ENCODE peak calls at places on chromosomes 5 and 9, in six cellular contexts. B, E, J, L, G and S are unnamed samples.
A peak's percentile ranks its signal among the peaks of the same experiment; 100 is the strongest.

GRCh38 chr9:79617395-79617794 is 45.6 kb downstream of the TLE4 start:
- DNase-seq in B (no peak), E (no peak), J (no peak), L (no peak), G (no peak), S (no peak)

GRCh38 chr5:20678814-20679298 is 690.9 kb upstream of the CDH18 start:
- DNase-seq in B (no peak), E (peak; percentile 88), J (peak; percentile 49), L (no peak), G (no peak), S (no peak)

GRCh38 chr9:13034696-13035006 is 244.8 kb downstream of the MPDZ start:
- DNase-seq in B (no peak), E (no peak), J (no peak), L (no peak), G (no peak), S (no peak)

GRCh38 chr5:132019337-132019736 is 7.9 kb upstream of the ACSL6 start:
- DNase-seq in B (no peak), E (no peak), J (no peak), L (no peak), G (no peak), S (no peak)

GRCh38 chr9:127783111-127783621 is 2.7 kb upstream of the CDK9 start:
- DNase-seq in B (no peak), E (no peak), J (peak; percentile 98), L (peak; percentile 73), G (no peak), S (peak; percentile 48)

GRCh38 chr5:94893404-94894145 is 275.1 kb downstream of the SLF1 start:
- DNase-seq in B (peak; percentile 5), E (peak; percentile 12), J (peak; percentile 15), L (no peak), G (no peak), S (no peak)

GRCh38 chr5:72468606-72469005 is 38.6 kb downstream of the ZNF366 start:
- DNase-seq in B (peak; percentile 55), E (no peak), J (peak; percentile 71), L (no peak), G (no peak), S (peak; percentile 57)

GRCh38 chr9:36470891-36471290 is 70.8 kb upstream of the RNF38 start:
- DNase-seq in B (no peak), E (no peak), J (peak; percentile 45), L (peak; percentile 67), G (no peak), S (peak; percentile 65)

GRCh38 chr5:175830586-175831300 is 40.6 kb upstream of the CPLX2 start:
- DNase-seq in B (no peak), E (no peak), J (no peak), L (no peak), G (no peak), S (no peak)

GRCh38 chr9:132801659-132802058 is 76.4 kb downstream of the AK8 start:
- DNase-seq in B (no peak), E (no peak), J (no peak), L (no peak), G (no peak), S (no peak)

GRCh38 chr9:127708952-127709587 is 2.3 kb downstream of the CFAP157 start:
- DNase-seq in B (no peak), E (no peak), J (no peak), L (no peak), G (no peak), S (no peak)

GRCh38 chr5:125059255-125060050 is 313.0 kb upstream of the ZNF608 start:
- DNase-seq in B (no peak), E (no peak), J (no peak), L (no peak), G (no peak), S (no peak)

GRCh38 chr5:64690417-64691151 is at the start of gene SHISAL2B:
- DNase-seq in B (no peak), E (peak; percentile 30), J (peak; percentile 13), L (no peak), G (no peak), S (peak; percentile 10)

GRCh38 chr5:176394881-176395675 is 6.5 kb downstream of the HIGD2A start:
- DNase-seq in B (no peak), E (no peak), J (no peak), L (no peak), G (no peak), S (no peak)

GRCh38 chr5:173823721-173824567 is 64.2 kb upstream of the CPEB4 start:
- DNase-seq in B (no peak), E (peak; percentile 93), J (no peak), L (no peak), G (peak; percentile 98), S (peak; percentile 2)

GRCh38 chr5:42691413-42691861 is 65.2 kb upstream of the CCDC152 start:
- DNase-seq in B (no peak), E (no peak), J (no peak), L (no peak), G (no peak), S (no peak)

GRCh38 chr5:143106175-143106574 is 297.3 kb downstream of the NR3C1 start:
- DNase-seq in B (no peak), E (peak; percentile 89), J (peak; percentile 52), L (no peak), G (peak; percentile 80), S (peak; percentile 79)

GRCh38 chr5:176180339-176180738 is 57.9 kb upstream of the SIMC1 start:
- DNase-seq in B (no peak), E (no peak), J (no peak), L (no peak), G (no peak), S (no peak)

GRCh38 chr5:147339313-147339712 is 104.5 kb downstream of the STK32A start:
- DNase-seq in B (no peak), E (peak; percentile 7), J (peak; percentile 2), L (no peak), G (no peak), S (no peak)

GRCh38 chr9:89756891-89757537 is 152.2 kb downstream of the GADD45G start:
- DNase-seq in B (no peak), E (no peak), J (no peak), L (no peak), G (no peak), S (no peak)

GRCh38 chr5:83340511-83340918 is 131.0 kb upstream of the VCAN start:
- DNase-seq in B (no peak), E (no peak), J (peak; percentile 22), L (no peak), G (no peak), S (no peak)

GRCh38 chr5:83342475-83342874 is 129.1 kb upstream of the VCAN start:
- DNase-seq in B (no peak), E (no peak), J (no peak), L (no peak), G (no peak), S (no peak)

GRCh38 chr5:83345423-83345822 is 126.1 kb upstream of the VCAN start:
- DNase-seq in B (no peak), E (no peak), J (no peak), L (no peak), G (no peak), S (no peak)

GRCh38 chr5:83341815-83342334 is 129.7 kb upstream of the VCAN start:
- DNase-seq in B (no peak), E (no peak), J (no peak), L (no peak), G (no peak), S (no peak)

GRCh38 chr5:83343345-83343744 is 128.2 kb upstream of the VCAN start:
- DNase-seq in B (no peak), E (no peak), J (no peak), L (no peak), G (no peak), S (no peak)
- TF ChIP-seq MYC in B (no peak), E (no peak), J (no peak), L (no peak), G (no peak), S (no peak)

GRCh38 chr5:16160706-16161105 is 18.9 kb downstream of the MARCHF11 start:
- DNase-seq in B (peak; percentile 59), E (peak; percentile 73), J (peak; percentile 72), L (peak; percentile 2), G (peak; percentile 60), S (peak; percentile 47)
- TF ChIP-seq CTCF in B (peak; percentile 64), E (peak; percentile 70), J (peak; percentile 77), L (peak; percentile 70), G (peak; percentile 79), S (peak; percentile 57)

DNA sequence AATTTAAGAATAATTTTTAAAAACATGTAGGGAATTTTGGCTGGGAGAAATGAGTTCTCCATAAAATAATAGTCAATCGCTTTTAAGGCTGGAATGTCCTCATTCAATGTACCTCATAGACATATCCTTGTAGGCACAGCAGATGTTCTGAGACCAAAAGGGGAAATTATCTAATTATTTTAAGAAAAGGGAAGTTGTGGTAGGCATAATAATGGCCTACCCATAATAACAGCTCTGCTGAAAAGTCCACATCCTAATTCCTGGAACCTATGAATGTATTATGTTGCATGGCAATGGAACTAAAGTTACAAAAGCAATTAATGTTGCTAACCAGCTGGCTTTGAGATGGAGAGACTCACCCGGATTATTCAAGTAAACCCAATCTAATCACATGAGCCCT is 216.1 kb downstream of the TRIM36 start:
- DNase-seq in B (no peak), E (no peak), J (peak; percentile 59), L (no peak), G (no peak), S (no peak)
- TF ChIP-seq MYC in B (no peak), E (no peak), J (no peak), L (no peak), G (no peak), S (no peak)

GRCh38 chr9:7259544-7260241 is 501.9 kb downstream of the KDM4C start:
- DNase-seq in B (no peak), E (peak; percentile 3), J (peak; percentile 31), L (no peak), G (no peak), S (no peak)
- TF ChIP-seq CTCF in B (peak; percentile 16), E (peak; percentile 19), J (peak; percentile 31), L (peak; percentile 20), G (peak; percentile 3), S (no peak)

GRCh38 chr5:133246376-133247144 is 194.7 kb downstream of the HSPA4 start:
- DNase-seq in B (no peak), E (peak; percentile 56), J (no peak), L (no peak), G (no peak), S (no peak)

GRCh38 chr5:133245191-133246052 is 193.6 kb downstream of the HSPA4 start:
- DNase-seq in B (peak; percentile 69), E (peak; percentile 95), J (peak; percentile 76), L (no peak), G (peak; percentile 40), S (peak; percentile 44)

GRCh38 chr5:133246053-133246370 is 194.2 kb downstream of the HSPA4 start:
- DNase-seq in B (no peak), E (no peak), J (no peak), L (no peak), G (no peak), S (no peak)

GRCh38 chr5:133247881-133248642 is 196.2 kb downstream of the HSPA4 start:
- DNase-seq in B (peak; percentile 83), E (peak; percentile 90), J (peak; percentile 44), L (no peak), G (peak; percentile 74), S (peak; percentile 87)

GRCh38 chr5:133247145-133247709 is 195.4 kb downstream of the HSPA4 start:
- DNase-seq in B (peak; percentile 50), E (no peak), J (peak; percentile 21), L (no peak), G (no peak), S (no peak)
- TF ChIP-seq MYC in B (no peak), E (no peak), J (no peak), L (no peak), G (no peak), S (no peak)

GRCh38 chr9:97470076-97470475 is 31.4 kb upstream of the TMOD1 start:
- DNase-seq in B (peak; percentile 15), E (peak; percentile 14), J (no peak), L (no peak), G (no peak), S (no peak)
- TF ChIP-seq CTCF in B (peak; percentile 31), E (no peak), J (peak; percentile 15), L (peak; percentile 56), G (peak; percentile 26), S (peak; percentile 36)